ENCODE peak calls at places on chromosomes 7 and 10, in ten cellular contexts. J is testis, Z is fibroblast of lung, C is ascending aorta, Q is left ventricle myocardium inferior, O is BJ, X is SK-N-SH, F is brain microvascular endothelial cell, K is left lung, R is bronchial epithelial cell. Y is an unnamed sample.

GRCh38 chr7:81484266-81484665 is 285.6 kb downstream of the HGF start:
- DNase-seq in J (peak; percentile 58), Z (peak; percentile 90), C (no peak), Q (peak; percentile 37), O (peak; percentile 47), X (no peak), F (peak; percentile 85), K (peak; percentile 40), R (no peak), Y (no peak)

GRCh38 chr10:11563936-11564335 is 47.5 kb downstream of the USP6NL start:
- DNase-seq in J (no peak), Z (no peak), C (no peak), Q (no peak), O (no peak), X (no peak), F (no peak), K (no peak), R (peak; percentile 7), Y (no peak)

GRCh38 chr10:3395487-3395886 is 222.9 kb upstream of the PITRM1 start:
- DNase-seq in J (no peak), Z (no peak), C (no peak), Q (no peak), O (no peak), X (peak; percentile 82), F (no peak), K (no peak), R (no peak), Y (peak; percentile 25)

GRCh38 chr10:110546499-110547105 is 20.9 kb upstream of the SMC3 start:
- DNase-seq in J (no peak), Z (no peak), C (no peak), Q (no peak), O (no peak), X (no peak), F (no peak), K (no peak), R (no peak), Y (no peak)

GRCh38 chr7:16028103-16028502 is 341.6 kb upstream of the MEOX2 start:
- DNase-seq in J (no peak), Z (peak; percentile 91), C (no peak), Q (no peak), O (peak; percentile 55), X (no peak), F (peak; percentile 64), K (no peak), R (peak; percentile 76), Y (no peak)

GRCh38 chr7:7157177-7157886 is 25.0 kb upstream of the C1GALT1 start:
- DNase-seq in J (no peak), Z (peak; percentile 76), C (no peak), Q (no peak), O (peak; percentile 68), X (no peak), F (peak; percentile 90), K (no peak), R (peak; percentile 54), Y (no peak)

GRCh38 chr7:48250441-48250951 is 79.2 kb downstream of the ABCA13 start:
- DNase-seq in J (no peak), Z (peak; percentile 38), C (no peak), Q (no peak), O (no peak), X (no peak), F (peak; percentile 92), K (no peak), R (peak; percentile 19), Y (no peak)

GRCh38 chr10:79255007-79255507 is 92.2 kb upstream of the PPIF start:
- DNase-seq in J (no peak), Z (no peak), C (no peak), Q (no peak), O (no peak), X (no peak), F (no peak), K (no peak), R (no peak), Y (no peak)

DNA sequence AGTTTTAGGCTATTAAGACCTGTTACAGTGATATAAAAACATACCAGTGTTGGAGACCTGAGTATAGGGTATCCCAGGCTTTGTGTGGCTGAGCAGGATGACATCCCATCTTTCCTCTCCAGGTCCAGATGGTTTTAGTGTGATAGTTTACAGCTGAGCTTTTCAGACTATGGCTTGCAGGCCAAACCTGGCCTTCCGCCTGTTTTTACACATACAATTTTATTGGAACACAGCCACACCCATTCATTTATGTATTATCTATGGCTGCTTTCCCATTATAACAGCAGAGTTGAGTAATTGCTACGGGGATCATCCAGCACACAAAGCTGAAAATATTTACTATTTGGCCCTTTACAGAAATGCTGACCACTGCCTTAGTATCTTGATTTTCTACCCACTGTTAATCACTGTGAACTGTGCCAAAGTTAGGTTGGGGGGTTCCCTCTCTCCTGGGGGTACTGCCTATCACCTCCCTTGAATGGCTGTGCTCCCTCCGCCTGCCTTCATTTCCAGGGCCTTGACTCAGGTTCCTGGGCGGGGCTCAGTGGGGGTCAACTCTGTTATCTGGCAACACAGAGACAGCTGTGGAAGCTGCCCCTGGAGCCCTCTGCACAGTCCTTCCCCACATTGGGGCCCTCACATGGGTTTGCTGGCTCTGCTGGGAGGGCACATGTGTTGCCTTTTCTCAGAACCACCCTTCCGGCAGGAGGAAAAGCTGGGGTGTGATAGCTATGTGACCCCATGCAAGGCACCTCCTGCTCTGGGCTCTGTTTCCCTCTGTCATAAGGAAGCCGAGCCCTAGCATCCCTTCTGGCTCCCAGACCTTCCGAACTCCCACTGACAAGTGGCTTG is 40.3 kb upstream of the SH2D4B start:
- DNase-seq in J (no peak), Z (peak; percentile 93), C (no peak), Q (peak; percentile 78), O (peak; percentile 20), X (no peak), F (peak; percentile 46), K (peak; percentile 64), R (no peak), Y (no peak)
- H3K36me3 ChIP-seq in J (no peaks in the 10 kb centered on the region), Z (no peaks in the 10 kb centered on the region), C (no peaks in the 10 kb centered on the region), Q (no peaks in the 10 kb centered on the region), O (no peaks in the 10 kb centered on the region), X (peaks cover 12% of the 10 kb centered on the region), F (peaks cover 21% of the 10 kb centered on the region), K (no peaks in the 10 kb centered on the region), R (peaks cover 4% of the 10 kb centered on the region), Y (peaks cover 30% of the 10 kb centered on the region)

GRCh38 chr7:20786049-20786412 is 655 bp downstream of the SP8 start:
- DNase-seq in J (no peak), Z (no peak), C (no peak), Q (no peak), O (no peak), X (peak; percentile 38), F (no peak), K (no peak), R (no peak), Y (no peak)

GRCh38 chr7:20786421-20786778 is 286 bp downstream of the SP8 start:
- DNase-seq in J (no peak), Z (no peak), C (no peak), Q (no peak), O (no peak), X (peak; percentile 49), F (no peak), K (no peak), R (no peak), Y (no peak)

GRCh38 chr7:20785211-20786048 is 1.3 kb downstream of the SP8 start:
- DNase-seq in J (no peak), Z (no peak), C (no peak), Q (no peak), O (no peak), X (peak; percentile 66), F (no peak), K (no peak), R (no peak), Y (peak; percentile 35)

GRCh38 chr7:20787658-20788057 is 972 bp upstream of the SP8 start:
- DNase-seq in J (no peak), Z (no peak), C (no peak), Q (no peak), O (no peak), X (no peak), F (no peak), K (no peak), R (no peak), Y (no peak)

DNA sequence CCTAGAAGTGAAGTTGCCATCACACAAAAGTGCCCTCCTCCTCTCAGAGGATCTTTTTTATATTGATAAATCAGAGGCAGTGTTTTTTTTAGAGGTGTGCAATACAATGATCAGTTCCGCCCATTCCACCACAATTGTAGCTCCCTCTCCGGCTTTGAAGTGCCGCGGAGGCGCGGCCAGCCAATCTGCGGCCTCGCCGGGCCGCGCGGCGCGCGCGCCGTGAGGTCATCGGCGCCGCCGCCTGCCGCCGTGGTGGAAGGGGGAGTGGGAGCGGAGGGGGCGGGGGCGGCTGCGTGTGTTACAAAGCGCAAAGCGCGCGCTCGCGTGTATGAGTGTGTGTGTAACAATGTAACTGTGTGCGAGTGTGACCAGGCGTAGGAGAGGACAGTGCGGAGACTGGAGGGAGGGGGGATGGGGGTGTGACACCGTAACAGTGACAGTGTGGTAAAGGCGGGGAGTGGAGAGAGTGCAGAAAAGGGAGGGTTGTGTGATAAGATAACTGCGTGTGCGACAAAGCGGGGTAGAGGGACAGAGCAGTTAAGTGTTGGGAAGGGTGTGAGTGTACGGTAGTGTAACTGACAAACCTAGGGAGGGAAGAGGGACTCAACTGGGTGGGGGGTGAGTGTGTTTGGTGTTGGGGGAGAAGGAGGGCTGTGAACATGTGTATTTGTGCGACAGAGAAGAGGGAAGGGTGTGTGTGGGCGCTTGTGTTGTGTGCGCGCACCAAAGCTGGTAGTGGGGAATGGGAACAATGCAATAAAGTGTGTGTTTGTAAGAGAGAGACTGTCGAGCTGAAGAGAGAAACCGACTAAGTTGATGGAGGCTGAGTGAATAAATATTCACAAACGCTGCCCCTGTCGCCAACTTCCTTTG is at the start of gene SP8:
- DNase-seq in J (peak; percentile 58), Z (no peak), C (no peak), Q (no peak), O (no peak), X (peak; percentile 91), F (no peak), K (no peak), R (peak; percentile 26), Y (peak; percentile 58)
- H3K27me3 ChIP-seq in J (peaks cover 7% of the 10 kb centered on the region), Z (peaks cover 43% of the 10 kb centered on the region), C (peaks cover 48% of the 10 kb centered on the region), Q (peaks cover 100% of the 10 kb centered on the region), O (peaks cover 53% of the 10 kb centered on the region), X (peaks cover 95% of the 10 kb centered on the region), F (peaks cover 79% of the 10 kb centered on the region), K (peaks cover 100% of the 10 kb centered on the region), R (peaks cover 51% of the 10 kb centered on the region), Y (peaks cover 95% of the 10 kb centered on the region)

DNA sequence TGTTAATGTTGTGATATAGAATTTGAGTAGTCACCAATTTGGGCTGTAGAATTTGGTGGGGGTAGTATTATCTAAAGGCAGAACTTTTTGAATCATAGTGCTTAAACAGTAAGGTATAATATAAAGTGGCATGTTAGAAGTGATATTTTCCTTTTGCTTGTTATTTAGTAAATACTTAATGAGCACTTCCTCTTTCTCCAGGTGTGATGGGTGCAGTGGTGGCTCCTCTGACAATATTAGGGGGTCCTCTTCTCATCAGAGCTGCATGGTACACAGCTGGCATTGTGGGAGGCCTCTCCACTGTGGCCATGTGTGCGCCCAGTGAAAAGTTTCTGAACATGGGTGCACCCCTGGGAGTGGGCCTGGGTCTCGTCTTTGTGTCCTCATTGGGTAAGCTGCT is 10.5 kb downstream of the GHITM start:
- DNase-seq in J (no peak), Z (no peak), C (no peak), Q (no peak), O (no peak), X (no peak), F (no peak), K (no peak), R (no peak), Y (no peak)
- TF ChIP-seq CTCF in J (no peak), Z (no peak), C (no peak), Q (no peak), O (no peak), X (no peak), F (no peak), K (no peak), R (no peak), Y (no peak)

DNA sequence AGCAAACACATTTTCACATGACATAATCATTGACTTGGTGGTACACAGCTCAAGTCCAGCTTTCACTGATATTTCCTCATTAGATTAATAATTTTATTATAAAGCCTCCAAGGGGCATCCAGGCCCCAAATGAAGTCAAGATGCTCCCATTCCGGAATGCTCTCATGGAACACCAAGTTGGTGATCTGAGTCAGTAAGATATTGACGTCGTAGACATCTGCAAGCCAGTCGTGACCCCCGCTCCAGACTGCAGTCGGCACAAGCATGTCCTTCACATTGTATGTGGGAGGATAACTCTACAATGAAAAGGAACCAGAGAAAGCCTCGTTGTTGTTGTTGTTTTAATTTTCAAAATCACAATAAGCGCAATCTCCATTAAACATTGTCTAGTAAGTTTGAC is 7.6 kb upstream of the CH25H start:
- DNase-seq in J (no peak), Z (no peak), C (no peak), Q (no peak), O (no peak), X (no peak), F (no peak), K (no peak), R (no peak), Y (no peak)
- H3K36me3 ChIP-seq in J (no peaks in the 10 kb centered on the region), Z (peaks cover 3% of the 10 kb centered on the region), C (peaks cover 5% of the 10 kb centered on the region), Q (peaks cover 20% of the 10 kb centered on the region), O (no peaks in the 10 kb centered on the region), X (peaks cover 9% of the 10 kb centered on the region), F (no peaks in the 10 kb centered on the region), K (no peaks in the 10 kb centered on the region), R (no peaks in the 10 kb centered on the region), Y (no peaks in the 10 kb centered on the region)